ENCODE peak calls at places on chromosome 20, in four cellular contexts. B is left cardiac atrium, X is GM12865, O is SW480. R is an unnamed sample.

GRCh38 chr20:41387433-41387832 is 20.8 kb upstream of the EMILIN3 start:
- DNase-seq in B (no peak), X (no peak), O (no peak), R (no peak)

GRCh38 chr20:43191946-43192847 is 2.5 kb upstream of the PTPRT start:
- DNase-seq in B (no peak), X (peak), O (peak), R (no peak)

GRCh38 chr20:59062057-59062456 is 19.5 kb upstream of the PRELID3B start:
- DNase-seq in B (no peak), X (no peak), O (no peak), R (no peak)

GRCh38 chr20:41249371-41249770 is 68.2 kb downstream of the ZHX3 start:
- DNase-seq in B (peak), X (peak), O (no peak), R (no peak)

GRCh38 chr20:8036771-8037170 is 17.2 kb upstream of the TMX4 start:
- DNase-seq in B (no peak), X (peak), O (no peak), R (no peak)

GRCh38 chr20:5214826-5215225 is 88.0 kb downstream of the CDS2 start:
- DNase-seq in B (no peak), X (no peak), O (no peak), R (no peak)

GRCh38 chr20:24489193-24489592 is 19.8 kb downstream of the SYNDIG1 start:
- DNase-seq in B (no peak), X (no peak), O (no peak), R (no peak)

GRCh38 chr20:45965169-45966002 is 6.6 kb downstream of the ZNF335 start:
- DNase-seq in B (no peak), X (peak), O (no peak), R (no peak)

GRCh38 chr20:63014710-63015109 is 7.9 kb upstream of the BHLHE23 start:
- DNase-seq in B (no peak), X (peak), O (peak), R (no peak)

GRCh38 chr20:51326241-51326819 is 216.2 kb downstream of the NFATC2 start:
- DNase-seq in B (no peak), X (peak), O (peak), R (no peak)

GRCh38 chr20:48025061-48025515 is 239.8 kb upstream of the SULF2 start:
- DNase-seq in B (peak), X (peak), O (peak), R (no peak)

GRCh38 chr20:63519765-63520593 is 586 bp upstream of the PPDPF start:
- DNase-seq in B (peak), X (peak), O (peak), R (peak)

GRCh38 chr20:62804021-62804631 is 509 bp upstream of the OGFR start:
- DNase-seq in B (no peak), X (peak), O (no peak), R (no peak)

GRCh38 chr20:60242836-60243520 is 284.8 kb downstream of the CDH26 start:
- DNase-seq in B (no peak), X (no peak), O (peak), R (no peak)

GRCh38 chr20:17859616-17860232 is 108.9 kb downstream of the SNX5 start:
- DNase-seq in B (no peak), X (no peak), O (peak), R (peak)

GRCh38 chr20:23244207-23244915 is 106.2 kb upstream of the NXT1 start:
- DNase-seq in B (no peak), X (no peak), O (no peak), R (no peak)

GRCh38 chr20:61434361-61434781 is 182.3 kb downstream of the CDH4 start:
- DNase-seq in B (no peak), X (no peak), O (no peak), R (no peak)